ENCODE peak calls at places on chromosomes 13 and 19, in six cellular contexts. Z is H1, H is adrenal gland, Q is brain microvascular endothelial cell, I is IMR-90, N is dorsolateral prefrontal cortex. S is an unnamed sample.

GRCh38 chr19:50457300-50457699 is 19.0 kb upstream of the EMC10 start:
- DNase-seq in Z (no peak), H (no peak), Q (no peak), I (no peak), N (no peak), S (no peak)

GRCh38 chr19:39236527-39236926 is 8.3 kb downstream of the IFNL3 start:
- DNase-seq in Z (no peak), H (no peak), Q (no peak), I (no peak), N (no peak), S (no peak)

GRCh38 chr19:42420055-42420544 is 7.1 kb downstream of the LIPE start:
- DNase-seq in Z (no peak), H (peak), Q (peak), I (peak), N (no peak), S (no peak)

GRCh38 chr13:21538753-21539152 is 65.2 kb downstream of the MICU2 start:
- DNase-seq in Z (no peak), H (no peak), Q (no peak), I (no peak), N (no peak), S (no peak)

GRCh38 chr13:110920038-110920437 is 5.2 kb upstream of the ANKRD10 start:
- DNase-seq in Z (no peak), H (peak), Q (no peak), I (no peak), N (no peak), S (no peak)

GRCh38 chr13:110305949-110306339 is 1.0 kb downstream of the COL4A1 start:
- DNase-seq in Z (no peak), H (no peak), Q (no peak), I (no peak), N (no peak), S (no peak)

GRCh38 chr13:72970956-72971355 is 87.8 kb upstream of the KLF5 start:
- DNase-seq in Z (no peak), H (no peak), Q (peak), I (peak), N (no peak), S (peak)

GRCh38 chr13:114012141-114012540 is 38.3 kb upstream of the C13orf46 start:
- DNase-seq in Z (no peak), H (no peak), Q (no peak), I (no peak), N (no peak), S (no peak)

GRCh38 chr19:3364501-3364858 is 1.9 kb upstream of the NFIC start:
- DNase-seq in Z (no peak), H (no peak), Q (no peak), I (no peak), N (no peak), S (no peak)

GRCh38 chr19:53507523-53508442 is 30.2 kb upstream of the ZNF331 start:
- DNase-seq in Z (no peak), H (no peak), Q (no peak), I (peak), N (no peak), S (no peak)

GRCh38 chr13:52760078-52760477 is 20.5 kb upstream of the CNMD start:
- DNase-seq in Z (no peak), H (no peak), Q (no peak), I (no peak), N (no peak), S (no peak)

GRCh38 chr13:22027561-22027960 is 356.7 kb downstream of the FGF9 start:
- DNase-seq in Z (no peak), H (no peak), Q (no peak), I (no peak), N (no peak), S (no peak)

GRCh38 chr19:18417250-18418033 is 1.8 kb upstream of the SSBP4 start:
- DNase-seq in Z (no peak), H (peak), Q (peak), I (peak), N (no peak), S (no peak)

GRCh38 chr19:50266896-50267295 is 62.3 kb downstream of the KCNC3 start:
- DNase-seq in Z (peak), H (no peak), Q (no peak), I (no peak), N (no peak), S (no peak)

GRCh38 chr19:43784981-43785808 is 4.4 kb upstream of the KCNN4 start:
- DNase-seq in Z (no peak), H (peak), Q (peak), I (peak), N (peak), S (no peak)

GRCh38 chr13:97301382-97302095 is 79.4 kb downstream of the MBNL2 start:
- DNase-seq in Z (no peak), H (no peak), Q (no peak), I (no peak), N (no peak), S (no peak)

GRCh38 chr19:2633693-2634075 is 68.8 kb downstream of the GNG7 start:
- DNase-seq in Z (no peak), H (no peak), Q (no peak), I (no peak), N (no peak), S (no peak)

GRCh38 chr19:40365010-40365409 is 16.5 kb downstream of the PLD3 start:
- DNase-seq in Z (no peak), H (no peak), Q (no peak), I (no peak), N (no peak), S (no peak)

GRCh38 chr13:55244991-55245644 is 1895.6 kb upstream of the PRR20A start:
- DNase-seq in Z (peak), H (no peak), Q (no peak), I (no peak), N (no peak), S (no peak)

GRCh38 chr19:55373318-55373992 is 3.2 kb upstream of the TMEM190 start:
- DNase-seq in Z (no peak), H (no peak), Q (no peak), I (no peak), N (no peak), S (no peak)

GRCh38 chr19:45160870-45161714 is at the start of gene NKPD1:
- DNase-seq in Z (no peak), H (no peak), Q (no peak), I (no peak), N (no peak), S (no peak)

GRCh38 chr13:66344770-66345367 is 885.3 kb downstream of the PCDH9 start:
- DNase-seq in Z (no peak), H (no peak), Q (no peak), I (no peak), N (no peak), S (no peak)

GRCh38 chr19:10896851-10897526 is 25.6 kb downstream of the CARM1 start:
- DNase-seq in Z (no peak), H (no peak), Q (no peak), I (peak), N (no peak), S (no peak)

GRCh38 chr19:50686310-50687032 is 33.1 kb downstream of the SHANK1 start:
- DNase-seq in Z (no peak), H (no peak), Q (no peak), I (no peak), N (no peak), S (no peak)

GRCh38 chr13:98105929-98106336 is 37.0 kb upstream of the FARP1 start:
- DNase-seq in Z (no peak), H (no peak), Q (peak), I (peak), N (no peak), S (no peak)

GRCh38 chr13:77316430-77316829 is 10.5 kb downstream of the MYCBP2 start:
- DNase-seq in Z (no peak), H (no peak), Q (no peak), I (no peak), N (no peak), S (no peak)

GRCh38 chr13:43846496-43846895 is 33.0 kb downstream of the CCDC122 start:
- DNase-seq in Z (no peak), H (no peak), Q (no peak), I (peak), N (no peak), S (no peak)

GRCh38 chr19:33248954-33249613 is 23.4 kb upstream of the SLC7A10 start:
- DNase-seq in Z (no peak), H (peak), Q (no peak), I (no peak), N (no peak), S (no peak)

GRCh38 chr19:46283771-46284170 is 13.1 kb upstream of the HIF3A start:
- DNase-seq in Z (no peak), H (no peak), Q (no peak), I (no peak), N (no peak), S (no peak)

GRCh38 chr13:98416408-98416807 is 160.5 kb downstream of the STK24 start:
- DNase-seq in Z (no peak), H (no peak), Q (no peak), I (no peak), N (no peak), S (no peak)

GRCh38 chr13:108020027-108020426 is 195.3 kb downstream of the LIG4 start:
- DNase-seq in Z (no peak), H (no peak), Q (no peak), I (no peak), N (no peak), S (no peak)

GRCh38 chr19:56601375-56601774 is 6.3 kb downstream of the ZNF71 start:
- DNase-seq in Z (no peak), H (no peak), Q (peak), I (peak), N (no peak), S (no peak)

GRCh38 chr19:54114340-54114826 is 1.1 kb downstream of the TFPT start:
- DNase-seq in Z (no peak), H (peak), Q (peak), I (peak), N (peak), S (no peak)

GRCh38 chr19:50531171-50531612 is 17.5 kb upstream of the ASPDH start:
- DNase-seq in Z (no peak), H (no peak), Q (no peak), I (no peak), N (no peak), S (no peak)

GRCh38 chr19:11986754-11987153 is 21.9 kb downstream of the ZNF763 start:
- DNase-seq in Z (no peak), H (no peak), Q (no peak), I (no peak), N (no peak), S (no peak)
- H3K4me3 ChIP-seq in Z (no peak), H (no peak), Q (no peak), I (no peak), N (no peak), S (no peak)

DNA sequence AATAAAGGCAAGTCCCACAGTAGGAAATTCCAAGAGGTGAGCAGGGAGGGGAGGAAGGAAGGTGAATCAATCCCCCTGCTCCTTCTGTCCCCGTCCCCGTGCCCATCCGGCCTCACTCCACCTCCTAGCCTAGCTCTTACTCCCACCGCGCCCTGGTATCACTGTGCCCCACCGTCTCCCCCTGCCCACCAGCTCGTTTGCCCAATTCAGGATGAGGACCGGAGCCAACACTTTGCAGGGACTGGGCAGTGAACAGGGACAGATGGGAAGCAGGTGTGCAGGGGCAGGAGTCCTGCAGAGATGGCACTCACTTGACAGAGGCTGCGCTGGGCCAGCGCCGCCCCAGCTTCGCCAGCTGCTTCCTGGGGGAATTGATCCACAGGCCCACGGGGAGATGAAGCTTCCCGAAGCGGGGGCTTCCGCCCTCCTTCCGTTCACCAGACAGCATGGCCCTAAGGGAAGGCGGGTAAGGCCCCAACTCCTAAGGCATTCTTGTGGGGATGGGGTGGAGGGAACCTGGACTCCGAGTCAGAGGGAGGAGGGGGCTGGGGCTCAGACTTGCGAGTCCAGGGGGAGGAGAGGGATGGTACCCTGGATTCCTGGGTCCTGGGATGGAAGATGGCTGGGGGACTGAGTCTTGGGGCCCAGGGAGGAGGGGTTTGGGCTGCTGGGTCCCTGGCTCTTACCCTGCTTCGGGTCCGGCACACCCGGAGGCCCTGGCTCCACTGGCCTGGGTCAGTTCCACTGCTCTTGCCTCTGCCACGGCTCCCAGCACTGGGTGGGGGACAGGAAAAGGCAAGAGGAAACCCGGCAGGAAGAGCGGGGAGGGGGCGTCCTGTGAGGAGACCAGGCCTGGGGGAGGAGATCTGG is at the start of gene RASIP1:
- DNase-seq in Z (no peak), H (no peak), Q (no peak), I (no peak), N (no peak), S (no peak)
- H3K4me3 ChIP-seq in Z (peak), H (peak), Q (no peak), I (peak), N (peak), S (no peak)

DNA sequence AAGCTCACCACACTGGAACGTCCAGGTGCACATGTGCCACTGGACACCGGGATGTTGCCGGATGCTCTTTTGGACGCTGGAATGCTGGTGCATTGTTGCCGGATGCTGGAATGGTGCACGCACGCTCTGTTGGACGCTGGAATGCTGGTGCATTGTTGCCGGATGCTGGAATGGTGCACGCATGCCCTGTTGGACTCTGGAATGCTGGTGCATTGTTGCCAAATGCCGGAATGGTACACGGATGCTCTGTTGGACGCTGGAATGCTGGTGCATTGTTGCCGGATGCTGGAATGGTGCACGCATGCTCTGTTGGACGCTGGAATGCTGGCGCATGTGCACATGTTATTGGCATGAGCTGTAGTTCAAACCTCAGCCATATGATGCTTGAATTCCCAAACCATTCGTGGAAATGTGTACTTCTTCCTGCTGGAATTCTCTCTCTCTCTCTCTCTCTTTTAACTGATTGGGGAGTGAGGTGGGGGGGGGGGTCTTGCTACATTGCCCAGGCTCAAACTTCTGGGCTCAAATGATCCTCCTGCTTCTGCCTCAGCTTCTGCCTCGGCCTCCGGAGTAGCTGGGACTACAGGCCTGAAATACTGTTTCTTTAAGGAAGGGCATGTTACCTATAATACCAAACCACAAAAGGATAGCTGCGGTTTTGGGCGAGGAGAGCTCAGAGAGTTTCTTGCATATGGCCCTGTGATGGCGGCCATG is 1.2 kb upstream of the MCF2L start:
- DNase-seq in Z (no peak), H (no peak), Q (no peak), I (no peak), N (peak), S (no peak)
- H3K4me3 ChIP-seq in Z (peak), H (no peak), Q (no peak), I (no peak), N (peak), S (no peak)

GRCh38 chr19:15195381-15195964 is 5.3 kb downstream of the NOTCH3 start:
- DNase-seq in Z (no peak), H (peak), Q (peak), I (peak), N (no peak), S (peak)

GRCh38 chr19:15196683-15197005 is 4.2 kb downstream of the NOTCH3 start:
- DNase-seq in Z (no peak), H (no peak), Q (no peak), I (no peak), N (no peak), S (no peak)

GRCh38 chr19:15195987-15196682 is 4.7 kb downstream of the NOTCH3 start:
- DNase-seq in Z (no peak), H (no peak), Q (peak), I (no peak), N (no peak), S (no peak)

GRCh38 chr19:15197275-15198005 is 3.4 kb downstream of the NOTCH3 start:
- DNase-seq in Z (no peak), H (no peak), Q (no peak), I (peak), N (no peak), S (no peak)

DNA sequence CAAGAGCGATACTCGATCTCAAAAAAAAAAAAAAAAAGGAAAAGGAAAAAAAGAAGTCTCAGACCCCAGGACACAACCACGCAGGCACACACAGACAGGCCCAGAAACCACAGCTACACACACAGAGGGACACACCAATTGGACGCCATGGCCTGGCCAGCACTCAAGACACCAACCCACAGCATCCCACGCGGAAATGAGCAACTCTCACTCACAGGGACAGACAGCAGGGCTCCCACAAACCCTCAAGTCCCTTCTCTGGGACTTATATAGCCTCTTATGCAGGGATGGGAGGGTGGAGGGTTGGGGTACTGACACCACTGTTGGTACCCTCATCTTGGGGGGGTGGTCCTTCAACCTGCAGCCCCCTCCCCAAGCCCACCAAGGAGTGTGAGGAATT is 5.9 kb downstream of the NOTCH3 start:
- DNase-seq in Z (no peak), H (no peak), Q (peak), I (peak), N (peak), S (no peak)
- H3K4me3 ChIP-seq in Z (peak), H (peak), Q (peak), I (no peak), N (no peak), S (peak)

GRCh38 chr19:52112624-52113023 is 17.1 kb upstream of the ZNF841 start:
- DNase-seq in Z (no peak), H (no peak), Q (no peak), I (no peak), N (no peak), S (no peak)
- H3K4me3 ChIP-seq in Z (no peak), H (no peak), Q (no peak), I (no peak), N (no peak), S (no peak)

DNA sequence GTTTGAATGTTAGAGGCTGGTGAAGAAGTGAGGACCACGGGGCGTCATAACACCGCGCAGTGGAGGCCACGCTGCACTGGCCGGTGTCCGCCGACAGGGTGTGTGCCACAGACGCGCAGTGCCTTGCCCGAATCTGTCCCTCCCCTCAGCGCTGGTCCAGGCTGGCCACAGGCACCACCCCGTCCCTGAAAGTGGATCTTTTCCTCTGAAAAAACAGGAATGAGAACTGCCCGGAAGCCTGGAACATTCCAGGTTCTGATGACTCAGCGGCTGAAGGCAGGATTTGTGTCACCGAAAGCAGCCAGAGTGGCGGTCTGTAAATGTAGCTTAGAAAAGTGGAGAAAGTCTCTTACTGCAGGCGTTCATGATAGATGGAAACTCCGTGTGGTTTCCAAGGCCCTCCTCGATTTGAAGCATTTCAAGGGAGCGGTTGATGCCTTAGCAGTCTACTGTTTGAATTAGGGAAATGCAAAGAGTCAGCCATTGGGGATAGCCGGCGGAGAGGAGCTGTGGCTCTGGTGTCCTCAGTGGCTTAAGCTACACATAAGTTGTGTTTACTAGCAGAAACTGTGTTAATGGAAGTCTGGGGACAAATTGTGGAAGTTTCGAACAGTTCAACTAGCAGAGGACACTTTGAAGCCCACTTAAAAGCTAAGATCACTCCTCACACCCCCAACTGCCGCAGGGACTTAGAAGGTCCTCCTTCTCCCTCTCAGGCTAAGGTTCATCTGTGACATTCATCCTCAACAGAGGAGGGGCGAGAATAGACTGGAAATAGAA is 70.8 kb downstream of the NUFIP1 start:
- DNase-seq in Z (peak), H (peak), Q (peak), I (peak), N (peak), S (peak)
- H3K4me3 ChIP-seq in Z (peak), H (peak), Q (peak), I (peak), N (peak), S (peak)

GRCh38 chr19:4909897-4910593 is 744 bp downstream of the UHRF1 start:
- DNase-seq in Z (peak), H (peak), Q (peak), I (peak), N (peak), S (no peak)

GRCh38 chr19:4910594-4911273 is 1.4 kb downstream of the UHRF1 start:
- DNase-seq in Z (no peak), H (no peak), Q (peak), I (peak), N (peak), S (no peak)

GRCh38 chr19:4913996-4914735 is 4.9 kb downstream of the UHRF1 start:
- DNase-seq in Z (no peak), H (no peak), Q (no peak), I (peak), N (no peak), S (no peak)

GRCh38 chr19:4911314-4911713 is 2.0 kb downstream of the UHRF1 start:
- DNase-seq in Z (no peak), H (no peak), Q (peak), I (peak), N (no peak), S (no peak)

GRCh38 chr19:4911786-4912672 is 2.7 kb downstream of the UHRF1 start:
- DNase-seq in Z (peak), H (peak), Q (peak), I (peak), N (peak), S (peak)
- H3K4me3 ChIP-seq in Z (no peak), H (peak), Q (peak), I (peak), N (peak), S (peak)